ENCODE peak calls at places on chromosomes 3 and 15, in nine cellular contexts. K is stimulated activated CD8-positive, alpha-beta memory T cell treated with anti-CD3 and anti-CD28 coated beads, Interleukin-15, amount 100 ng/mL, for 4 hours; L is occipital lobe; G is A172; F is WTC11; H is hepatic stellate cell; Z is IMR-90; P is activated CD8-positive, alpha-beta memory T cell treated with anti-CD3 and anti-CD28 coated beads for 48 hours; D is NCI-H1048. T is an unnamed sample.

GRCh38 chr3:130537609-130538304 is 20.8 kb downstream of the COL6A6 start:
- DNase-seq in D (no peak), P (no peak), F (no peak), L (no peak), Z (no peak), G (no peak), K (no peak), H (no peak), T (no peak)

GRCh38 chr15:57165992-57166391 is 210.3 kb upstream of the CGNL1 start:
- DNase-seq in L (no peak), Z (peak), H (no peak), G (peak), K (no peak), F (no peak), P (no peak), D (no peak), T (no peak)

GRCh38 chr3:172626241-172626640 is 84.6 kb downstream of the NCEH1 start:
- DNase-seq in H (peak), D (no peak), K (no peak), Z (peak), P (no peak), F (no peak), G (peak), L (no peak), T (no peak)

GRCh38 chr3:65439641-65440040 is 599.1 kb downstream of the MAGI1 start:
- DNase-seq in L (peak), F (peak), P (no peak), G (peak), H (peak), Z (peak), D (no peak), K (no peak), T (peak)

GRCh38 chr15:98735895-98736617 is 87.7 kb downstream of the IGF1R start:
- DNase-seq in K (no peak), L (no peak), Z (no peak), G (no peak), F (no peak), H (no peak), D (no peak), P (no peak), T (no peak)

GRCh38 chr3:57825116-57825515 is 69.0 kb downstream of the SLMAP start:
- DNase-seq in L (no peak), K (no peak), F (no peak), G (no peak), P (no peak), Z (no peak), D (no peak), H (no peak), T (no peak)

GRCh38 chr3:30620402-30621360 is 14.3 kb downstream of the TGFBR2 start:
- DNase-seq in G (no peak), H (no peak), D (no peak), K (no peak), Z (no peak), P (no peak), L (no peak), F (no peak), T (no peak)

GRCh38 chr15:83164409-83165404 is 42.9 kb downstream of the HDGFL3 start:
- DNase-seq in K (no peak), F (no peak), P (no peak), H (peak), D (no peak), G (peak), L (no peak), Z (peak), T (no peak)

GRCh38 chr3:195405646-195406045 is 37.2 kb downstream of the ACAP2 start:
- DNase-seq in G (no peak), P (no peak), K (no peak), D (no peak), F (no peak), L (no peak), H (no peak), Z (no peak), T (no peak)

GRCh38 chr3:130705501-130705900 is 41.1 kb downstream of the PIK3R4 start:
- DNase-seq in D (no peak), G (no peak), H (no peak), K (no peak), P (no peak), F (no peak), L (no peak), Z (no peak), T (no peak)

GRCh38 chr3:4751057-4752051 is 227.9 kb upstream of the BHLHE40 start:
- DNase-seq in K (no peak), L (no peak), P (no peak), F (no peak), Z (peak), G (peak), H (no peak), D (peak), T (no peak)

GRCh38 chr3:8506611-8507061 is 5.0 kb downstream of the LMCD1 start:
- DNase-seq in Z (peak), K (no peak), L (no peak), D (no peak), P (no peak), F (no peak), H (peak), G (peak), T (no peak)

GRCh38 chr3:172040078-172040975 is 949 bp downstream of the FNDC3B start:
- DNase-seq in G (peak), F (peak), K (no peak), Z (peak), P (peak), L (peak), H (peak), D (peak), T (peak)

GRCh38 chr3:196981657-196982056 is 13.0 kb upstream of the PIGZ start:
- DNase-seq in H (no peak), K (no peak), F (no peak), P (no peak), D (no peak), Z (no peak), G (no peak), L (no peak), T (no peak)

GRCh38 chr3:16130066-16130465 is 44.4 kb upstream of the GALNT15 start:
- DNase-seq in F (no peak), D (no peak), G (peak), H (peak), P (no peak), L (no peak), Z (peak), K (no peak), T (no peak)

GRCh38 chr15:92653836-92654524 is 1.6 kb downstream of the FAM174B start:
- DNase-seq in G (no peak), D (no peak), P (no peak), K (no peak), F (no peak), Z (no peak), H (no peak), L (no peak), T (no peak)

GRCh38 chr3:86239956-86240355 is 751.0 kb downstream of the VGLL3 start:
- DNase-seq in Z (no peak), P (no peak), D (no peak), F (no peak), L (no peak), G (no peak), H (no peak), K (no peak), T (no peak)

GRCh38 chr3:132723024-132723462 is 834 bp upstream of the NPHP3 start:
- DNase-seq in F (no peak), P (no peak), G (no peak), H (peak), D (no peak), L (no peak), Z (no peak), K (no peak), T (no peak)